ENCODE peak calls at places on chromosomes 11 and 22, in seven cellular contexts. Q, T, S, D, C, U and E are unnamed samples.

GRCh38 chr11:96122601-96123044 is 198.7 kb upstream of the MTMR2 start:
- DNase-seq in Q (no peak), T (no peak), S (no peak), C (no peak), U (no peak), D (no peak), E (peak)

GRCh38 chr11:75968021-75968685 is 153.1 kb downstream of the UVRAG start:
- DNase-seq in C (no peak), U (peak), D (no peak), T (no peak), S (no peak), Q (no peak), E (no peak)

GRCh38 chr22:45480717-45481116 is 22.0 kb upstream of the FBLN1 start:
- DNase-seq in Q (no peak), U (no peak), T (no peak), S (no peak), C (no peak), D (no peak), E (no peak)

GRCh38 chr22:27043246-27043645 is 385.9 kb downstream of the MIAT start:
- DNase-seq in T (no peak), C (no peak), D (no peak), S (no peak), U (no peak), Q (no peak), E (no peak)

GRCh38 chr22:47233316-47234243 is 471.1 kb downstream of the TBC1D22A start:
- DNase-seq in C (no peak), U (no peak), Q (no peak), T (no peak), D (no peak), S (peak), E (no peak)

GRCh38 chr11:66956689-66957290 is 1.4 kb downstream of the PC start:
- DNase-seq in D (no peak), T (no peak), U (peak), S (no peak), Q (peak), C (peak), E (peak)

GRCh38 chr22:43424865-43425630 is 13.2 kb downstream of the MPPED1 start:
- DNase-seq in C (no peak), Q (no peak), U (no peak), S (no peak), D (no peak), T (no peak), E (no peak)

GRCh38 chr11:12079726-12080556 is 30.4 kb upstream of the MICAL2 start:
- DNase-seq in T (no peak), Q (peak), D (peak), C (no peak), S (peak), U (peak), E (peak)

GRCh38 chr22:33519140-33519973 is 400.9 kb downstream of the LARGE1 start:
- DNase-seq in S (no peak), D (no peak), U (peak), T (no peak), Q (peak), C (peak), E (peak)

GRCh38 chr11:72781313-72782080 is 12.3 kb downstream of the STARD10 start:
- DNase-seq in Q (no peak), C (peak), T (peak), D (no peak), S (no peak), U (no peak), E (no peak)

GRCh38 chr11:45593992-45594391 is 71.4 kb downstream of the CHST1 start:
- DNase-seq in Q (no peak), D (no peak), U (no peak), C (peak), S (peak), T (peak), E (no peak)

GRCh38 chr11:28464252-28464867 is 356.2 kb downstream of the METTL15 start:
- DNase-seq in U (peak), Q (peak), S (no peak), C (no peak), D (no peak), T (no peak), E (peak)

GRCh38 chr11:36009469-36009868 is 65.6 kb downstream of the LDLRAD3 start:
- DNase-seq in Q (peak), T (no peak), S (no peak), C (no peak), D (no peak), U (peak), E (peak)

GRCh38 chr11:126355926-126356897 is 726 bp downstream of the ST3GAL4 start:
- DNase-seq in Q (peak), C (peak), T (no peak), U (no peak), D (no peak), S (no peak), E (no peak)

GRCh38 chr11:103091024-103091423 is 936 bp downstream of the DCUN1D5 start:
- DNase-seq in Q (no peak), U (peak), S (no peak), T (no peak), C (peak), D (no peak), E (peak)

GRCh38 chr11:63841554-63841953 is 2.6 kb downstream of the MARK2 start:
- DNase-seq in C (peak), U (peak), S (no peak), D (no peak), Q (peak), T (no peak), E (no peak)

GRCh38 chr11:71127806-71128205 is 124.6 kb downstream of the SHANK2 start:
- DNase-seq in S (no peak), D (no peak), Q (no peak), C (no peak), T (no peak), U (no peak), E (no peak)

GRCh38 chr11:76314741-76315090 is 66.2 kb downstream of the THAP12 start:
- DNase-seq in S (no peak), T (no peak), Q (peak), C (no peak), D (no peak), U (peak), E (no peak)

GRCh38 chr22:25054943-25055511 is 102.5 kb downstream of the KIAA1671 start:
- DNase-seq in Q (no peak), D (no peak), U (no peak), C (no peak), T (no peak), S (no peak), E (no peak)

GRCh38 chr11:28581286-28582242 is 473.4 kb downstream of the METTL15 start:
- DNase-seq in C (peak), U (peak), Q (peak), T (no peak), S (no peak), D (no peak), E (peak)

GRCh38 chr11:74138572-74138971 is 32.2 kb downstream of the C2CD3 start:
- DNase-seq in C (peak), Q (peak), S (no peak), U (peak), D (peak), T (no peak), E (peak)

GRCh38 chr22:26483439-26484359 is at the start of the genes HPS4 and SRRD:
- DNase-seq in T (peak), C (peak), D (no peak), U (peak), S (peak), Q (peak), E (peak)

GRCh38 chr11:76662656-76663460 is 7.7 kb downstream of the LRRC32 start:
- DNase-seq in Q (no peak), C (no peak), T (no peak), U (no peak), D (no peak), S (peak), E (no peak)

GRCh38 chr22:42939941-42940653 is 74.9 kb downstream of the PACSIN2 start:
- DNase-seq in S (no peak), C (no peak), T (no peak), Q (peak), D (peak), U (peak), E (peak)

GRCh38 chr11:132610216-132610615 is 922.1 kb downstream of the OPCML start:
- DNase-seq in S (no peak), D (no peak), C (no peak), U (peak), Q (peak), T (no peak), E (peak)

GRCh38 chr11:27242591-27242990 is 120.4 kb downstream of the CCDC34 start:
- DNase-seq in U (peak), T (no peak), D (no peak), S (no peak), Q (peak), C (no peak), E (peak)

GRCh38 chr22:26008587-26008986 is 160.7 kb upstream of the SEZ6L start:
- DNase-seq in S (no peak), T (no peak), U (no peak), Q (no peak), C (no peak), D (no peak), E (no peak)

GRCh38 chr11:120339394-120339890 is 3.2 kb downstream of the ARHGEF12 start:
- DNase-seq in D (no peak), T (peak), U (peak), Q (peak), S (no peak), C (peak), E (peak)

GRCh38 chr11:36594316-36594989 is at the start of gene IFTAP:
- DNase-seq in Q (peak), S (peak), T (peak), C (peak), U (peak), D (peak), E (peak)

GRCh38 chr22:45120440-45120839 is 43.3 kb upstream of the NUP50 start:
- DNase-seq in C (no peak), Q (no peak), S (no peak), T (no peak), U (no peak), D (no peak), E (peak)

GRCh38 chr22:37235897-37236607 is 8.0 kb downstream of the RAC2 start:
- DNase-seq in Q (no peak), T (no peak), U (no peak), D (no peak), S (no peak), C (no peak), E (no peak)

GRCh38 chr22:38081941-38082828 is 1.8 kb downstream of the SLC16A8 start:
- DNase-seq in C (peak), T (no peak), U (no peak), S (no peak), Q (no peak), D (no peak), E (no peak)

GRCh38 chr22:37726240-37726887 is 29.5 kb downstream of the TRIOBP start:
- DNase-seq in T (no peak), S (no peak), U (peak), D (no peak), C (no peak), Q (peak), E (peak)

GRCh38 chr11:69837791-69838190 is 18.6 kb upstream of the FGF3 start:
- DNase-seq in U (no peak), D (no peak), S (peak), C (no peak), T (no peak), Q (no peak), E (no peak)

GRCh38 chr11:96794152-96794551 is 404.3 kb downstream of the JRKL start:
- DNase-seq in U (no peak), Q (no peak), D (no peak), S (no peak), C (peak), T (no peak), E (no peak)

GRCh38 chr11:88489030-88489429 is 151.5 kb upstream of the CTSC start:
- DNase-seq in Q (no peak), U (no peak), S (no peak), C (no peak), D (no peak), T (no peak), E (peak)

GRCh38 chr11:84722583-84723108 is 904.5 kb downstream of the DLG2 start:
- DNase-seq in C (peak), Q (no peak), T (no peak), D (no peak), U (no peak), S (no peak), E (no peak)

GRCh38 chr22:29071261-29072045 is 1.4 kb upstream of the KREMEN1 start:
- DNase-seq in S (peak), Q (no peak), T (peak), U (no peak), C (peak), D (no peak), E (peak)

GRCh38 chr11:68825603-68826002 is 16.1 kb downstream of the CPT1A start:
- DNase-seq in D (no peak), T (no peak), C (peak), S (no peak), U (no peak), Q (no peak), E (no peak)

GRCh38 chr11:68819362-68819761 is 22.4 kb downstream of the CPT1A start:
- DNase-seq in Q (no peak), T (no peak), C (no peak), D (no peak), S (no peak), U (no peak), E (no peak)

GRCh38 chr11:68822546-68822945 is 19.2 kb downstream of the CPT1A start:
- DNase-seq in S (no peak), U (no peak), D (no peak), T (no peak), C (no peak), Q (no peak), E (no peak)

GRCh38 chr11:68818181-68818580 is 23.5 kb downstream of the CPT1A start:
- DNase-seq in D (no peak), C (no peak), U (no peak), T (no peak), Q (no peak), S (no peak), E (no peak)

GRCh38 chr11:68821670-68822069 is 20.0 kb downstream of the CPT1A start:
- DNase-seq in Q (no peak), S (no peak), U (no peak), D (no peak), C (peak), T (no peak), E (no peak)
- TF ChIP-seq CTCF in Q (no peak), S (no peak), U (no peak), D (no peak), C (peak), T (peak), E (peak)

GRCh38 chr22:31248965-31249940 is 37.2 kb downstream of the LIMK2 start:
- DNase-seq in D (no peak), S (no peak), C (no peak), T (no peak), U (no peak), Q (no peak), E (peak)
- H3K4me3 ChIP-seq in D (no peak), S (peak), C (no peak), T (peak), U (peak), Q (peak), E (peak)

DNA sequence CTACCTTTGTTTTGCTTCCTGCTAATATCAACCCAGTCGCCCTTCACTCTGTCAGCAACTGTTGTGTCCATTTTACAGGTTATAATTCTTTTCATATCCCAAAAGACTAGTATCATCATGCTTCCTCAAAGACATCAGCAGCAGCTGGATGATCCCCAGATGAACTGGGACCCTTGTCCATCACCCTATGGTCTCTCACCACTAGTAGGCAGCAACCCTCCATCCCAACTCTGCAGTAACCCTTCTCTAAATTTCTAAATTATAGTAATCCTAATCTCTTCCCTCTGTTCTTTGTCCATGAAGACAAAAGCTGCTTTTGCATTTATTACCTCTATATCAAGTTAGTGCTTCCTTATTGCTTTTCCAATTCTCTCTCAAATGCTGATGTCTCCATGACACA is 1025.8 kb downstream of the FAM181B start:
- DNase-seq in U (no peak), T (no peak), Q (no peak), C (peak), S (no peak), D (peak), E (no peak)
- TF ChIP-seq CTCF in U (no peak), T (peak), Q (no peak), C (peak), S (no peak), D (peak), E (no peak)

DNA sequence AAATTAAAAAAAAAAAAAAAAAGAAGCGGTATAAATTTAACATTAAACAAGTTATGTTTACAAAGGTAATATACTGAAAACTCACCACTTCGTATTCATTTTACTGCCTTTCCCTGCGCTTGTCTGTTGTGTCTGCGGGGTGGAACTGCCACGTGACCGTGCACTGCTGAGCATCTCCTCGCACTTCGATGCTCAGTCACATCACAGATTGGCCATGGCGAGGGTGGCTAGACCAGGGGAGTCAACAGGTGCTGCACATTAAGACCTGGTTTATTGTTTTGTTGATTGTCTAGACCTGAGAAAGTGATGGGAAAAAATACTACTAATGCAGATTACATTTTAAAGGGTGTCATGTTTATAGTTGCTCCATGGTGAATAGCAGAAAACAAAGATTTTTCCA is 22.8 kb upstream of the TUB start:
- DNase-seq in C (no peak), D (no peak), S (no peak), U (no peak), T (no peak), Q (no peak), E (no peak)
- H3K4me3 ChIP-seq in C (no peak), D (no peak), S (no peak), U (no peak), T (no peak), Q (no peak), E (no peak)

GRCh38 chr11:62612366-62613274 is at the start of the genes EML3 and ROM1:
- DNase-seq in T (peak), C (peak), S (peak), Q (peak), D (no peak), U (peak), E (peak)

GRCh38 chr11:62611705-62612365 is 740 bp downstream of the EML3 start:
- DNase-seq in C (peak), T (no peak), S (peak), U (peak), D (no peak), Q (peak), E (peak)

GRCh38 chr11:62613275-62613864 is 313 bp downstream of the ROM1 start:
- DNase-seq in T (peak), Q (no peak), C (no peak), U (no peak), D (no peak), S (no peak), E (no peak)

GRCh38 chr11:62614275-62614674 is 1.2 kb downstream of the ROM1 start:
- DNase-seq in U (no peak), Q (no peak), D (no peak), S (no peak), T (no peak), C (no peak), E (no peak)

DNA sequence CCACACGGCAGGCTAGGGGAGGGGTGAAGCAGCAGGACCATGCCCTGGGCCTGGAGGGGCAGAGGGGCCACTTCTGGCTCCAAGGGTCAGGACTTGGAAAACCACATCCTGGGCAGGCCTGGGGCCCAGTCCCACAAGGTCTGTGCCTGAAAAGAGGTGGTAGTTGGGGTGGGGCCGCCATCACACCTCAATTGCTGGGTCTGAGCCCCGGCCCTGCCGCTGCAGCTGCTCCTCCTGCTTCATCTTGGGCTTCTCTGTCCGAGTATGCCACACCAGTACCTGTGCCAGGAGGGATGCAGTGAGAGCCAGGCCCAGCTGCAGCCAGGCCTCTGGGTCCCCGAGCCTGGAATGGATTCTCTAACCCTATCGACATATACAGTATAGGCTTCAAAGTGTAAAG is 2.5 kb downstream of the ROM1 start:
- DNase-seq in Q (no peak), S (no peak), C (no peak), D (no peak), T (no peak), U (no peak), E (no peak)
- TF ChIP-seq CTCF in Q (no peak), S (no peak), C (no peak), D (no peak), T (no peak), U (no peak), E (no peak)

GRCh38 chr22:31879585-31879984 is 64.8 kb upstream of the YWHAH start:
- DNase-seq in C (no peak), U (no peak), S (no peak), D (no peak), Q (no peak), T (no peak), E (no peak)
- H3K4me3 ChIP-seq in C (no peak), U (no peak), S (no peak), D (no peak), Q (no peak), T (no peak), E (no peak)

GRCh38 chr11:10450451-10451398 is 4.3 kb upstream of the AMPD3 start:
- DNase-seq in C (peak), S (no peak), T (no peak), D (no peak), U (peak), Q (peak), E (peak)
- TF ChIP-seq CTCF in C (peak), S (no peak), T (no peak), D (peak), U (peak), Q (peak), E (peak)